ENCODE peak calls at places on chromosome 11, in seven cellular contexts. C is prostate gland, U is iPS-NIHi11, M is NCI-H1092, G is NCI-H1417, K is foreskin fibroblast, A is RCC 7860. H is an unnamed sample.

GRCh38 chr11:118366287-118366686 is 6.9 kb downstream of the UBE4A start:
- DNase-seq in C (peak; percentile 84), U (no peak), M (no peak), G (no peak), K (no peak), A (no peak), H (no peak)

GRCh38 chr11:65862191-65862735 is 2.0 kb downstream of the MUS81 start:
- DNase-seq in C (no peak), U (no peak), M (no peak), G (no peak), K (no peak), A (no peak), H (no peak)

GRCh38 chr11:69702769-69703510 is 882 bp downstream of the FGF19 start:
- DNase-seq in C (no peak), U (no peak), M (no peak), G (no peak), K (peak; percentile 14), A (no peak), H (no peak)

GRCh38 chr11:111724615-111725129 is 41.5 kb downstream of the PPP2R1B start:
- DNase-seq in C (no peak), U (no peak), M (no peak), G (no peak), K (no peak), A (no peak), H (no peak)

GRCh38 chr11:113730887-113731726 is 25.0 kb upstream of the TMPRSS5 start:
- DNase-seq in C (peak; percentile 45), U (peak; percentile 38), M (peak; percentile 54), G (peak; percentile 49), K (peak; percentile 77), A (peak; percentile 29), H (peak; percentile 16)

GRCh38 chr11:57493507-57494503 is 21.7 kb downstream of the SLC43A1 start:
- DNase-seq in C (peak; percentile 65), U (peak; percentile 79), M (peak; percentile 42), G (peak; percentile 59), K (peak; percentile 51), A (peak; percentile 12), H (peak; percentile 78)

GRCh38 chr11:100867601-100868000 is 180.5 kb downstream of the ARHGAP42 start:
- DNase-seq in C (no peak), U (no peak), M (no peak), G (no peak), K (no peak), A (no peak), H (no peak)

GRCh38 chr11:35040221-35040942 is 98.6 kb upstream of the CD44 start:
- DNase-seq in C (no peak), U (no peak), M (no peak), G (no peak), K (peak; percentile 61), A (peak; percentile 91), H (no peak)

GRCh38 chr11:104333977-104334376 is 170.0 kb upstream of the PDGFD start:
- DNase-seq in C (no peak), U (no peak), M (no peak), G (no peak), K (no peak), A (no peak), H (peak; percentile 20)

GRCh38 chr11:33635161-33635560 is 65.5 kb downstream of the C11orf91 start:
- DNase-seq in C (no peak), U (no peak), M (no peak), G (no peak), K (peak; percentile 82), A (no peak), H (no peak)

GRCh38 chr11:130139401-130139800 is 20.2 kb upstream of the ST14 start:
- DNase-seq in C (no peak), U (no peak), M (no peak), G (no peak), K (no peak), A (no peak), H (no peak)